ENCODE peak calls at places on chromosomes 16 and 17, in five cellular contexts. F is bronchial epithelial cell, G is AG04450, S is WERI-Rb-1, W is cardiac muscle cell. M is an unnamed sample.

GRCh38 chr17:80427366-80428282 is 12.7 kb downstream of the ENDOV start:
- DNase-seq in F (no peak), G (no peak), S (peak), W (no peak), M (peak)

GRCh38 chr16:30767767-30768465 is 5.8 kb downstream of the RNF40 start:
- DNase-seq in F (no peak), G (no peak), S (no peak), W (no peak), M (no peak)

GRCh38 chr17:28747046-28747691 is 3.4 kb downstream of the TRAF4 start:
- DNase-seq in F (peak), G (no peak), S (no peak), W (no peak), M (peak)

GRCh38 chr16:13205352-13205751 is 304.0 kb downstream of the SHISA9 start:
- DNase-seq in F (no peak), G (no peak), S (no peak), W (no peak), M (no peak)

GRCh38 chr17:79792984-79793923 is 3.6 kb downstream of the CBX8 start:
- DNase-seq in F (no peak), G (peak), S (no peak), W (no peak), M (no peak)

GRCh38 chr17:4499431-4500187 is 928 bp downstream of the SPNS2 start:
- DNase-seq in F (no peak), G (no peak), S (peak), W (no peak), M (peak)

GRCh38 chr17:79301469-79301868 is 226.8 kb downstream of the ENGASE start:
- DNase-seq in F (no peak), G (no peak), S (peak), W (no peak), M (no peak)

GRCh38 chr16:89054261-89054661 is 39.4 kb upstream of the ACSF3 start:
- DNase-seq in F (no peak), G (no peak), S (no peak), W (no peak), M (no peak)

GRCh38 chr17:306116-306515 is 46.5 kb downstream of the RPH3AL start:
- DNase-seq in F (no peak), G (no peak), S (no peak), W (no peak), M (no peak)

GRCh38 chr17:564526-564925 is 150.1 kb downstream of the VPS53 start:
- DNase-seq in F (peak), G (no peak), S (no peak), W (no peak), M (no peak)

GRCh38 chr17:63996430-63997182 is 1.5 kb upstream of the PRR29 start:
- DNase-seq in F (no peak), G (no peak), S (no peak), W (no peak), M (peak)

GRCh38 chr16:57422026-57422944 is 17.7 kb downstream of the CCL17 start:
- DNase-seq in F (peak), G (peak), S (peak), W (peak), M (no peak)

GRCh38 chr17:17940451-17940911 is 31.7 kb downstream of the TOM1L2 start:
- DNase-seq in F (no peak), G (no peak), S (no peak), W (no peak), M (no peak)

GRCh38 chr17:46820592-46821450 is 2.3 kb upstream of the WNT3 start:
- DNase-seq in F (no peak), G (no peak), S (no peak), W (no peak), M (no peak)

GRCh38 chr17:78107457-78107856 is 21.1 kb downstream of the TMC6 start:
- DNase-seq in F (peak), G (no peak), S (no peak), W (no peak), M (peak)

GRCh38 chr16:3214904-3215600 is 19.9 kb downstream of the ZNF200 start:
- DNase-seq in F (peak), G (no peak), S (no peak), W (no peak), M (no peak)

GRCh38 chr17:32487460-32488176 is 825 bp downstream of the CDK5R1 start:
- DNase-seq in F (peak), G (no peak), S (peak), W (peak), M (peak)

GRCh38 chr17:33012522-33013033 is 20.9 kb downstream of the SPACA3 start:
- DNase-seq in F (peak), G (peak), S (no peak), W (no peak), M (peak)

GRCh38 chr17:77995146-77995852 is 36.8 kb downstream of the TNRC6C start:
- DNase-seq in F (no peak), G (no peak), S (peak), W (peak), M (peak)

GRCh38 chr17:66373944-66374817 is 71.8 kb downstream of the PRKCA start:
- DNase-seq in F (no peak), G (no peak), S (no peak), W (peak), M (no peak)

GRCh38 chr16:20814761-20815160 is 8.4 kb downstream of the REXO5 start:
- DNase-seq in F (no peak), G (no peak), S (no peak), W (no peak), M (no peak)

GRCh38 chr16:15690296-15690695 is 40.3 kb downstream of the NDE1 start:
- DNase-seq in F (no peak), G (no peak), S (no peak), W (no peak), M (no peak)

GRCh38 chr16:55842369-55843104 is 9.6 kb upstream of the CES1 start:
- DNase-seq in F (peak), G (peak), S (peak), W (peak), M (peak)

GRCh38 chr17:50668025-50668837 is 33.5 kb downstream of the ABCC3 start:
- DNase-seq in F (no peak), G (no peak), S (no peak), W (no peak), M (no peak)